ENCODE peak calls at places on chromosomes 5 and 9, in eight cellular contexts. E is heart left ventricle, C is heart right ventricle, F is left ventricle myocardium inferior, Y is K562, T is Peyer's patch, P is Karpas-422, M is neural progenitor cell. B is an unnamed sample. For H3K4me1, the result is how much of the 10 kb centered on the place peaks cover.

GRCh38 chr5:79378510-79379186 is 135.3 kb downstream of the HOMER1 start:
- DNase-seq in C (no peak), M (no peak), Y (no peak), E (no peak), P (no peak), F (no peak), T (no peak), B (peak)

GRCh38 chr9:110189001-110189400 is 19.0 kb downstream of the C9orf152 start:
- DNase-seq in M (no peak), E (peak), P (no peak), T (peak), C (no peak), Y (no peak), F (peak), B (no peak)

GRCh38 chr5:151158287-151158661 is 695 bp upstream of the ANXA6 start:
- DNase-seq in C (no peak), M (peak), E (no peak), T (no peak), Y (peak), F (no peak), P (peak), B (peak)

GRCh38 chr5:26903469-26903868 is 134.9 kb downstream of the CDH9 start:
- DNase-seq in C (no peak), F (no peak), T (no peak), P (no peak), M (no peak), Y (no peak), E (no peak), B (no peak)

GRCh38 chr5:148060881-148061280 is 2.9 kb upstream of the SPINK5 start:
- DNase-seq in F (no peak), E (no peak), P (no peak), Y (no peak), T (no peak), M (no peak), C (no peak), B (no peak)

GRCh38 chr5:67303356-67303755 is 106.8 kb upstream of the CD180 start:
- DNase-seq in M (no peak), T (no peak), F (no peak), C (no peak), E (no peak), P (no peak), Y (no peak), B (peak)

GRCh38 chr5:138351517-138351916 is 968 bp upstream of the KDM3B start:
- DNase-seq in P (no peak), M (no peak), C (no peak), F (no peak), T (no peak), E (no peak), Y (no peak), B (no peak)

GRCh38 chr5:1103505-1104326 is 8.1 kb downstream of the SLC12A7 start:
- DNase-seq in P (no peak), E (peak), Y (peak), C (peak), F (peak), T (peak), M (no peak), B (no peak)

GRCh38 chr9:82404484-82405280 is 416.1 kb downstream of the SPATA31D1 start:
- DNase-seq in M (no peak), E (no peak), F (no peak), C (no peak), T (no peak), Y (no peak), P (no peak), B (peak)

GRCh38 chr5:172496671-172497371 is 42.5 kb upstream of the SH3PXD2B start:
- DNase-seq in T (peak), E (peak), P (no peak), M (no peak), F (peak), Y (no peak), C (peak), B (peak)

GRCh38 chr5:157222506-157223230 is 42.0 kb downstream of the ITK start:
- DNase-seq in T (no peak), C (no peak), Y (no peak), E (no peak), M (no peak), P (no peak), F (no peak), B (no peak)

GRCh38 chr9:129282308-129283211 is 104.5 kb upstream of the IER5L start:
- DNase-seq in C (no peak), T (peak), E (peak), M (no peak), Y (no peak), F (no peak), P (no peak), B (no peak)

GRCh38 chr5:108637110-108637509 is 110.6 kb upstream of the FER start:
- DNase-seq in P (no peak), C (no peak), Y (no peak), F (no peak), M (no peak), T (no peak), E (no peak), B (no peak)

GRCh38 chr9:130846487-130847305 is 11.6 kb downstream of the ABL1 start:
- DNase-seq in M (no peak), T (no peak), F (peak), P (no peak), C (peak), Y (no peak), E (peak), B (peak)

GRCh38 chr5:56585466-56585865 is 229.9 kb upstream of the MAP3K1 start:
- DNase-seq in F (no peak), C (no peak), T (no peak), Y (no peak), M (no peak), E (no peak), P (no peak), B (peak)

GRCh38 chr9:136773386-136774044 is 9.2 kb upstream of the LCN15 start:
- DNase-seq in M (peak), E (no peak), Y (peak), T (no peak), F (no peak), C (no peak), P (peak), B (peak)

GRCh38 chr9:115637661-115638060 is 515.9 kb upstream of the PAPPA start:
- DNase-seq in C (no peak), T (no peak), F (no peak), M (no peak), Y (no peak), E (no peak), P (no peak), B (no peak)

GRCh38 chr5:579746-580366 is 32.3 kb upstream of the CEP72 start:
- DNase-seq in Y (no peak), M (no peak), T (no peak), C (no peak), F (no peak), P (no peak), E (no peak), B (no peak)

GRCh38 chr5:71662381-71662780 is 56.7 kb upstream of the CARTPT start:
- DNase-seq in T (no peak), E (no peak), F (no peak), M (no peak), P (no peak), Y (no peak), C (no peak), B (no peak)

GRCh38 chr5:14405706-14406553 is 175.7 kb upstream of the OTULINL start:
- DNase-seq in M (no peak), T (no peak), Y (no peak), E (no peak), C (no peak), P (no peak), F (no peak), B (no peak)

GRCh38 chr5:108101105-108101504 is 280.8 kb downstream of the FBXL17 start:
- DNase-seq in M (no peak), E (no peak), P (no peak), C (no peak), F (no peak), T (no peak), Y (no peak), B (no peak)

GRCh38 chr9:36136894-36137391 is 410 bp downstream of the GLIPR2 start:
- DNase-seq in M (peak), C (peak), E (no peak), P (no peak), Y (no peak), T (no peak), F (no peak), B (no peak)

GRCh38 chr5:8650197-8650596 is 781.2 kb downstream of the MTRR start:
- DNase-seq in Y (no peak), C (no peak), F (no peak), E (no peak), M (no peak), P (peak), T (no peak), B (no peak)

GRCh38 chr5:149452007-149452664 is 73.0 kb upstream of the IL17B start:
- DNase-seq in P (no peak), M (peak), E (peak), C (peak), T (peak), F (peak), Y (peak), B (peak)

GRCh38 chr9:125341566-125341965 is 79.9 kb downstream of the GAPVD1 start:
- DNase-seq in T (no peak), F (no peak), E (no peak), C (no peak), M (no peak), P (no peak), Y (no peak), B (no peak)

GRCh38 chr9:70413427-70413797 is 1.0 kb downstream of the KLF9 start:
- DNase-seq in E (no peak), C (peak), Y (no peak), T (no peak), P (no peak), F (peak), M (peak), B (peak)

GRCh38 chr9:97954550-97954989 is 16.6 kb upstream of the HEMGN start:
- DNase-seq in F (no peak), P (peak), M (peak), C (no peak), E (peak), T (peak), Y (peak), B (peak)

GRCh38 chr5:170639221-170639925 is 135.6 kb downstream of the KCNIP1 start:
- DNase-seq in C (no peak), M (no peak), T (peak), Y (no peak), E (no peak), F (no peak), P (no peak), B (no peak)

GRCh38 chr9:134488251-134488900 is 153.2 kb upstream of the COL5A1 start:
- DNase-seq in M (no peak), T (peak), C (peak), F (peak), Y (no peak), P (no peak), E (no peak), B (no peak)

GRCh38 chr5:83721878-83722779 is 1.5 kb upstream of the HAPLN1 start:
- DNase-seq in E (peak), M (peak), P (no peak), T (peak), F (peak), Y (peak), C (peak), B (peak)

GRCh38 chr5:175889910-175890684 is 18.7 kb downstream of the CPLX2 start:
- DNase-seq in F (no peak), C (no peak), E (no peak), P (no peak), M (no peak), Y (peak), T (no peak), B (no peak)

GRCh38 chr5:154308457-154309360 is 118.2 kb downstream of the GALNT10 start:
- DNase-seq in P (no peak), C (no peak), Y (no peak), E (no peak), F (no peak), M (no peak), T (no peak), B (no peak)

GRCh38 chr5:1663186-1663585 is 136.5 kb downstream of the MRPL36 start:
- DNase-seq in P (no peak), F (peak), E (no peak), C (no peak), M (no peak), T (peak), Y (no peak), B (no peak)

GRCh38 chr9:93996863-93997262 is 41.7 kb upstream of the BARX1 start:
- DNase-seq in Y (no peak), C (no peak), P (peak), E (no peak), T (no peak), F (no peak), M (peak), B (no peak)

GRCh38 chr9:2228132-2228531 is 213.0 kb downstream of the SMARCA2 start:
- DNase-seq in C (peak), P (peak), F (no peak), E (no peak), M (peak), T (peak), Y (peak), B (peak)

GRCh38 chr5:7908317-7908716 is 39.4 kb downstream of the MTRR start:
- DNase-seq in T (no peak), E (no peak), Y (no peak), P (no peak), C (no peak), F (no peak), M (no peak), B (no peak)

GRCh38 chr5:33807771-33808170 is 84.0 kb downstream of the ADAMTS12 start:
- DNase-seq in P (no peak), C (no peak), E (no peak), M (no peak), T (no peak), Y (no peak), F (no peak), B (no peak)

GRCh38 chr5:132446621-132447020 is 44.0 kb downstream of the IRF1 start:
- DNase-seq in F (peak), T (peak), Y (no peak), M (no peak), P (no peak), C (peak), E (peak), B (peak)

GRCh38 chr5:132445640-132445923 is 45.0 kb downstream of the IRF1 start:
- DNase-seq in P (no peak), T (no peak), M (no peak), E (no peak), F (no peak), Y (no peak), C (no peak), B (no peak)

GRCh38 chr5:132445930-132446329 is 44.6 kb downstream of the IRF1 start:
- DNase-seq in T (no peak), F (no peak), C (no peak), E (no peak), Y (no peak), P (no peak), M (no peak), B (no peak)

GRCh38 chr5:132444841-132445639 is 45.5 kb downstream of the IRF1 start:
- DNase-seq in P (no peak), M (no peak), C (no peak), F (no peak), E (no peak), T (no peak), Y (no peak), B (no peak)

DNA sequence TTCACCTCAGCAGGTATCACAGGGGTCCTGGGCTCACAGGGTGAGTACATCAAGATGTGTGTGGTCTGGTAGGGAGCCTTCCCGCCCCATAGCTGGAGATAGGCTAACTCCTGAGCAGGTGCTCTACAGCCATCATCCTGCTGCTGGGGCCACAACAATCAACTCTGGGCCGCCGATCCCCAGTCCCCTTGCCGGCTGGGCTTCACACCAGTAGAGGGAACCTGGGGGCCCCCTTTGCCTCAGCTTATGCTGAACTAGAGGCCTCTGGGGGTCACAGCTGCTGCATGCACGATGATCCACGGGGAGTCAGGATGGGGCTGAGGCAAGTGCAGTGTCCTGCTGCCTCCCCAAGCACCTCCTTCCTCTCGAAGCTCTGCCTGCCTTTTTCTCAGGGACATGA is 46.5 kb downstream of the IRF1 start:
- DNase-seq in F (no peak), M (no peak), T (no peak), P (no peak), C (no peak), E (no peak), Y (no peak), B (no peak)
- H3K4me1 ChIP-seq in F (half or more), M (under half), T (under half), P (under half), C (half or more), E (under half), Y (under half), B (under half)

DNA sequence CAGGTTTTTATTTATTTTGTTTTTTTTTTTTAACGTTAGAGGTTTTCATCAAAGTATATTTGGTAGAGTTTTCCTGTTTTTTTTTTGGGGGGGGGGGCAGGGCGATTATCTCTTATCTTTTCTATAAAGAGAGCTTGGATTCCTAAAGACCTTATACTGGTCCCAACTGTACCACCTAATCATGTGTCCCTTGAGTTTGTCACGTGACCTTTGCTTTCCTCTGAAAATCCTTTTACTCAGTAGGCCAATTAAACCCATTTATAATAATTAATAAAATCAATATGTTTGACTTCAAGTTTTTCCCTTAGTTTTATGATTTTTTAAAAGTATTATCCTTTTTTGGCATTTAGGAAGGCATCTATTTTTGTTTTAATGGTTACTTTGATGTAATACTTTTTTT is 286.4 kb downstream of the AOPEP start:
- DNase-seq in E (no peak), Y (no peak), F (no peak), T (no peak), M (no peak), P (no peak), C (no peak), B (no peak)
- H3K27ac ChIP-seq in E (peak), Y (no peak), F (peak), T (no peak), M (no peak), P (no peak), C (peak), B (no peak)

GRCh38 chr5:166302189-166302588 is 1989.3 kb upstream of the WWC1 start:
- DNase-seq in F (no peak), E (no peak), T (no peak), P (no peak), M (no peak), C (no peak), Y (no peak), B (no peak)
- H3K4me1 ChIP-seq in F (under half), E (under half), T (under half), P (under half), M (under half), C (under half), Y (under half), B (under half)

GRCh38 chr9:95060916-95061315 is 256.6 kb downstream of the FANCC start:
- DNase-seq in Y (no peak), M (no peak), P (no peak), F (no peak), T (no peak), C (no peak), E (no peak), B (no peak)
- H3K27ac ChIP-seq in Y (no peak), M (no peak), P (no peak), F (peak), T (no peak), C (no peak), E (peak), B (no peak)

DNA sequence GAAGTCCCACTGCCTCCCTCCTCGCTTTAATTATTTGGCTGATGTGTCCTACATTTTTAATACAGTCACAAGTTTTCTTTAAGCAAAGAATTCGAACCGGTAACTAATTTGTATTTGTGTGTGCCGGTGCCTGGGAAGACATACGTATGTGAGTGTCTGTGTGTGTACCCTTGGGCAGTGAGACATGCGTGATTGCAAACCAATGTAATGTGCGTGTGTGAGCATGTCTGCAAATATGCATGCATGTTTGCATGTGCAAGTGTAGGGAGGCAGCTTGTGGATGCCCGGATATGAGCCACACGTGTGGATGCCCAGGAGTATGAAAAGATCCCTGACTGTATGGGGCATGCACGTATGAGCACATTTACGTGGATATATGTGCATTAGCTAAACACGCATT is 44.4 kb upstream of the NEK6 start:
- DNase-seq in P (no peak), Y (no peak), E (no peak), M (no peak), C (no peak), T (peak), F (no peak), B (no peak)
- H3K4me1 ChIP-seq in P (half or more), Y (under half), E (under half), M (under half), C (half or more), T (under half), F (under half), B (under half)

GRCh38 chr5:140575309-140575708 is 10.7 kb downstream of the SLC35A4 start:
- DNase-seq in Y (peak), M (no peak), E (peak), C (peak), F (peak), T (peak), P (no peak), B (no peak)

GRCh38 chr5:140576776-140577201 is 12.2 kb downstream of the SLC35A4 start:
- DNase-seq in C (no peak), F (no peak), P (no peak), E (no peak), M (no peak), T (no peak), Y (no peak), B (no peak)

GRCh38 chr5:140574165-140574564 is 9.5 kb downstream of the SLC35A4 start:
- DNase-seq in M (no peak), P (no peak), Y (no peak), E (no peak), T (peak), F (no peak), C (no peak), B (no peak)

GRCh38 chr5:140571105-140571504 is 6.5 kb downstream of the SLC35A4 start:
- DNase-seq in F (peak), P (no peak), C (peak), E (peak), M (no peak), T (peak), Y (no peak), B (no peak)

GRCh38 chr5:140573683-140574082 is 9.1 kb downstream of the SLC35A4 start:
- DNase-seq in M (no peak), P (no peak), C (no peak), Y (no peak), E (no peak), F (no peak), T (peak), B (no peak)
- H3K27ac ChIP-seq in M (no peak), P (no peak), C (no peak), Y (no peak), E (no peak), F (no peak), T (no peak), B (no peak)

DNA sequence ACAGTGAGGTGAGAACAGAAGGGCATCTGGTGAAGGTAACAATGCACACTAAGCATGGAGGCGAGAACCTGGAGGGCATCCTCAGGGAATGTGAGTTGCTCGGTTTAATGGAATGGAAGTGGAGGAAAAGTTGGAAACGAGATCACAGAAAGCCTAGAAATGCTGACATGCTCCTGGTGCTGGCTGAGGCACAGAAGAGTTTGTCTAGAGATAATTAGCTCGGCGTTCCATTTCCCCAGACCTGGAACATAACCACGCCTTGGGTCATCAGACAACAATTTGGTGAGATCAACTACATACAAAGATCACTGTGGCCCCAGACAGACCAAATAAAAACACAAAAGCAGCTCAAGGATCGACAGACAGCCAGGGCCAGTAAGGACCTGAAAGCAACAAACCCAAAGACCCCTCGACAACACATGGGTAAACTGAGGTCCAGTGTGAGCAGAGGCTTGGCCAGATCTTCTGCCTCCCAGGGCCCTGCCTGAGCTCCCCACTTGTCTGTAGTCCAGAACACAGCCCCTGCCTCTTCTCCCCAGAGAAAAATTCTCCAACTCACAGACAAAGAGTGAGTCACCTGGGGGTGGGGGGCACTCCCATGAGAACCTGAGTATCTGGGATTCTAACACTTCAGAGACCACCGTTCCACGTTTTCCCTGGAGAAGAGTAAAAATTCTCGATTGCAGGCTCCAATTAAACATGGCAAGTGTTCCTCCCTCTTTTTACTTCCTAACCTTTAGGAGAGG is 52.5 kb downstream of the SHB start:
- DNase-seq in F (no peak), T (no peak), C (no peak), P (no peak), M (no peak), E (no peak), Y (no peak), B (peak)
- H3K4me1 ChIP-seq in F (half or more), T (under half), C (under half), P (half or more), M (half or more), E (under half), Y (under half), B (under half)